ENCODE peak calls at places on chromosomes 12 and 14, in four cellular contexts. One of them, this sample, is unnamed.

GRCh38 chr14:69288001-69288771 is 28.2 kb downstream of the GALNT16 start:
- DNase-seq in AG04449: no peak
- DNase-seq in Peyer's patch: no peak
- DNase-seq in B cell: no peak
- DNase-seq in this sample: no peak

GRCh38 chr14:53531151-53531550 is 378.0 kb upstream of the DDHD1 start:
- DNase-seq in B cell: no peak
- DNase-seq in Peyer's patch: no peak
- DNase-seq in AG04449: no peak
- DNase-seq in this sample: no peak

GRCh38 chr14:68687746-68688145 is 105.1 kb downstream of the ZFP36L1 start:
- DNase-seq in Peyer's patch: no peak
- DNase-seq in B cell: no peak
- DNase-seq in AG04449: peak
- DNase-seq in this sample: no peak

GRCh38 chr12:46556105-46556559 is 183.6 kb upstream of the SLC38A2 start:
- DNase-seq in Peyer's patch: no peak
- DNase-seq in AG04449: peak
- DNase-seq in B cell: no peak
- DNase-seq in this sample: no peak

GRCh38 chr14:77004711-77005460 is 23.6 kb downstream of the IRF2BPL start:
- DNase-seq in B cell: no peak
- DNase-seq in Peyer's patch: no peak
- DNase-seq in AG04449: no peak
- DNase-seq in this sample: no peak

GRCh38 chr12:6392499-6392898 is 8.5 kb downstream of the LTBR start:
- DNase-seq in Peyer's patch: peak
- DNase-seq in AG04449: no peak
- DNase-seq in B cell: no peak
- DNase-seq in this sample: no peak

GRCh38 chr12:95959107-95959506 is 16.0 kb downstream of the AMDHD1 start:
- DNase-seq in AG04449: no peak
- DNase-seq in Peyer's patch: no peak
- DNase-seq in B cell: no peak
- DNase-seq in this sample: no peak

GRCh38 chr12:128486951-128487350 is 220.0 kb downstream of the TMEM132C start:
- DNase-seq in B cell: no peak
- DNase-seq in Peyer's patch: no peak
- DNase-seq in AG04449: no peak
- DNase-seq in this sample: no peak

GRCh38 chr12:124053855-124054254 is 80.8 kb downstream of the ZNF664 start:
- DNase-seq in B cell: no peak
- DNase-seq in Peyer's patch: no peak
- DNase-seq in AG04449: no peak
- DNase-seq in this sample: no peak

GRCh38 chr12:116426391-116427136 is 132.6 kb upstream of the MAP1LC3B2 start:
- DNase-seq in Peyer's patch: no peak
- DNase-seq in B cell: no peak
- DNase-seq in AG04449: peak
- DNase-seq in this sample: no peak

DNA sequence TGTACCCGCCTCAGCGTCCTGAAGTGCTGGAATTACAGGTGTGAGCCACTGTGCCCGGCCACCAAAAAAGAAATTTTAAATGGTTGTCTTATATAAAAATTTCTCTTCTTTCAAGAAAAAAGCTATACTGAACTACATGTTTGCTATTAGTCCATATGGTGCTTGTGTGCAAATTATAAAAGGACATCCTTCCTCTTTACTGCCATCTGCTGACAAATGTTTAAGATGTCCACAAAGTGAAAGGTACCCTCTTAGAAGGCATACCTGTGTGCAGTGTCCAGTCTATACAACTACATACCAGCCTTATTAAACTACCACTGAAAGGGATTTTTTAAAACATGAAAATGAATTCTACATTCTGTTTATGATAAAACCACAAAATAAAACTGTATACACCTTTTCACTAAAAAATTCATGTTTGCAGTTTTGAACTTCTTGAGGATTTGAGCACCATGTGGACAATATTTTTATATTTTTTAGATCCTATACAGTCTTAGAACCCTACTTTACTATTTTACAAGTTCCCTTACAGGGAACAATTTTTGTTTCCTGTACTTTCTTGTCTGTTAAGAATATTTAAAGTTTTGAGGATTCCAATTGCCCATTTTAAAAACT is 32.8 kb upstream of the TOMM20L start:
- DNase-seq in Peyer's patch: no peak
- DNase-seq in AG04449: no peak
- DNase-seq in B cell: peak
- DNase-seq in this sample: no peak
- TF ChIP-seq CTCF in Peyer's patch: no peak
- TF ChIP-seq CTCF in AG04449: peak
- TF ChIP-seq CTCF in B cell: peak
- TF ChIP-seq CTCF in this sample: peak

GRCh38 chr12:40375076-40375475 is 150.3 kb downstream of the LRRK2 start:
- DNase-seq in Peyer's patch: no peak
- DNase-seq in AG04449: no peak
- DNase-seq in B cell: peak
- DNase-seq in this sample: no peak
- TF ChIP-seq CTCF in Peyer's patch: no peak
- TF ChIP-seq CTCF in AG04449: no peak
- TF ChIP-seq CTCF in B cell: no peak
- TF ChIP-seq CTCF in this sample: peak

GRCh38 chr14:101636081-101636560 is 74.8 kb downstream of the DIO3 start:
- DNase-seq in Peyer's patch: no peak
- DNase-seq in AG04449: no peak
- DNase-seq in B cell: no peak
- DNase-seq in this sample: no peak
- TF ChIP-seq CTCF in Peyer's patch: no peak
- TF ChIP-seq CTCF in AG04449: no peak
- TF ChIP-seq CTCF in B cell: no peak
- TF ChIP-seq CTCF in this sample: no peak

DNA sequence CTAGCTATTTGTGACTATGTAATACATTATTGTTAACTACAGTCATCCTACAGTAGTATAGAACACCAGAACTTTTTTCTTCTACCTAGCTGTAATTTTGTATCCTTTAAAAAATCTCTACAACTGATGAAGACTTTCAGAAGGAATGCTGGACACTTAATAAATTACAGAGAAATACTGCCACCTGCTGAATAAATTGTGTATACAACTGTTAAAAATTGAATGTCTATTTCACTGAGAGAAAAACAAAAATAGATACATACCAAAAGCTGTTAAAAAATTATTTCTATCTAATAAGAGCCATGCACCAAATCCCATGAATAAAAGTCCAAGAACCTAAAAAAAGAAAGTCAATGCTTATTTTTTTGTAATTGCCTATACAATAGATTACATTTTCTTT is 6.6 kb downstream of the TSPAN19 start:
- DNase-seq in B cell: peak
- DNase-seq in Peyer's patch: no peak
- DNase-seq in AG04449: no peak
- DNase-seq in this sample: no peak
- TF ChIP-seq CTCF in B cell: peak
- TF ChIP-seq CTCF in Peyer's patch: peak
- TF ChIP-seq CTCF in AG04449: no peak
- TF ChIP-seq CTCF in this sample: peak